ENCODE peak calls at places on chromosomes 2 and 18, in four cellular contexts. U, D, K and E are unnamed samples.

GRCh38 chr2:128611421-128612320 is 293.0 kb upstream of the HS6ST1 start:
- DNase-seq in U (no peak), D (no peak), K (no peak), E (no peak)

GRCh38 chr2:120647487-120647886 is 88.2 kb upstream of the GLI2 start:
- DNase-seq in U (peak), D (no peak), K (peak), E (peak)

GRCh38 chr2:20627712-20628380 is 23.1 kb downstream of the HS1BP3 start:
- DNase-seq in U (no peak), D (no peak), K (no peak), E (no peak)

GRCh38 chr2:159904127-159904564 is 106.1 kb upstream of the CD302 start:
- DNase-seq in U (no peak), D (no peak), K (no peak), E (no peak)

GRCh38 chr2:25528173-25528572 is 145.2 kb downstream of the DTNB start:
- DNase-seq in U (no peak), D (no peak), K (no peak), E (peak)

GRCh38 chr2:68832161-68832869 is 38.9 kb downstream of the BMP10 start:
- DNase-seq in U (no peak), D (peak), K (no peak), E (peak)

GRCh38 chr2:72923833-72924352 is 6.6 kb downstream of the EMX1 start:
- DNase-seq in U (no peak), D (no peak), K (no peak), E (no peak)

GRCh38 chr18:11089931-11090715 is 59.2 kb downstream of the PIEZO2 start:
- DNase-seq in U (no peak), D (no peak), K (no peak), E (no peak)

GRCh38 chr2:77862120-77862519 is 339.9 kb upstream of the LRRTM4 start:
- DNase-seq in U (no peak), D (no peak), K (no peak), E (no peak)

GRCh38 chr2:38076250-38076709 is 329 bp upstream of the CYP1B1 start:
- DNase-seq in U (peak), D (peak), K (peak), E (peak)

GRCh38 chr2:85134255-85135065 is 1.3 kb downstream of the TCF7L1 start:
- DNase-seq in U (no peak), D (peak), K (no peak), E (no peak)